ENCODE peak calls at places on chromosome 18, in ten cellular contexts. O is NT2/D1, G is small intestine, Q is uterus, B is tibial nerve, L is adipocyte, U is iPS DF 6.9, S is Karpas-422, Y is mesendoderm, X is endodermal cell. J is an unnamed sample.

GRCh38 chr18:31643003-31643402 is 41.4 kb downstream of the B4GALT6 start:
- DNase-seq in O (no peak), G (no peak), Q (no peak), B (no peak), L (no peak), U (no peak), S (no peak), Y (no peak), X (no peak), J (no peak)

GRCh38 chr18:63962137-63962536 is 7.7 kb upstream of the SERPINB8 start:
- DNase-seq in O (no peak), G (no peak), Q (no peak), B (no peak), L (no peak), U (no peak), S (no peak), Y (no peak), X (no peak), J (no peak)

GRCh38 chr18:62751977-62752376 is 36.6 kb downstream of the PHLPP1 start:
- DNase-seq in O (no peak), G (no peak), Q (no peak), B (no peak), L (no peak), U (no peak), S (no peak), Y (no peak), X (peak; percentile 65), J (no peak)

GRCh38 chr18:77133051-77133919 is 702 bp upstream of the MBP start:
- DNase-seq in O (no peak), G (peak; percentile 36), Q (peak; percentile 56), B (no peak), L (no peak), U (no peak), S (no peak), Y (peak; percentile 62), X (peak; percentile 85), J (no peak)

GRCh38 chr18:48922801-48923730 is 27.7 kb downstream of the SMAD7 start:
- DNase-seq in O (no peak), G (peak; percentile 67), Q (peak; percentile 77), B (peak; percentile 43), L (peak; percentile 87), U (no peak), S (no peak), Y (peak; percentile 13), X (peak; percentile 52), J (no peak)

GRCh38 chr18:61964616-61965015 is 71.8 kb upstream of the RNF152 start:
- DNase-seq in O (no peak), G (no peak), Q (no peak), B (no peak), L (no peak), U (no peak), S (no peak), Y (no peak), X (no peak), J (no peak)

GRCh38 chr18:67590571-67591141 is 74.1 kb upstream of the DSEL start:
- DNase-seq in O (no peak), G (no peak), Q (no peak), B (no peak), L (peak; percentile 51), U (no peak), S (peak; percentile 46), Y (peak; percentile 94), X (no peak), J (no peak)

GRCh38 chr18:9787716-9788115 is 79.6 kb downstream of the RAB31 start:
- DNase-seq in O (no peak), G (no peak), Q (no peak), B (no peak), L (no peak), U (no peak), S (no peak), Y (no peak), X (no peak), J (no peak)

GRCh38 chr18:11034816-11035215 is 114.6 kb downstream of the PIEZO2 start:
- DNase-seq in O (no peak), G (no peak), Q (no peak), B (no peak), L (no peak), U (no peak), S (no peak), Y (no peak), X (no peak), J (no peak)

GRCh38 chr18:48405108-48405507 is 4.1 kb downstream of the ZBTB7C start:
- DNase-seq in O (no peak), G (no peak), Q (no peak), B (no peak), L (peak; percentile 44), U (no peak), S (no peak), Y (peak; percentile 14), X (no peak), J (no peak)

GRCh38 chr18:79208882-79209281 is 139.7 kb downstream of the ATP9B start:
- DNase-seq in O (no peak), G (no peak), Q (no peak), B (no peak), L (no peak), U (no peak), S (no peak), Y (no peak), X (no peak), J (no peak)

GRCh38 chr18:48319796-48320638 is 89.2 kb downstream of the ZBTB7C start:
- DNase-seq in O (no peak), G (no peak), Q (no peak), B (no peak), L (peak; percentile 31), U (no peak), S (no peak), Y (peak; percentile 37), X (peak; percentile 75), J (no peak)

GRCh38 chr18:58887613-58887963 is 22.9 kb downstream of the ZNF532 start:
- DNase-seq in O (no peak), G (no peak), Q (peak; percentile 40), B (peak; percentile 51), L (peak; percentile 71), U (no peak), S (peak; percentile 50), Y (no peak), X (peak; percentile 35), J (no peak)

GRCh38 chr18:9688036-9688741 is 19.9 kb upstream of the RAB31 start:
- DNase-seq in O (no peak), G (no peak), Q (no peak), B (no peak), L (peak; percentile 71), U (no peak), S (no peak), Y (no peak), X (no peak), J (no peak)

DNA sequence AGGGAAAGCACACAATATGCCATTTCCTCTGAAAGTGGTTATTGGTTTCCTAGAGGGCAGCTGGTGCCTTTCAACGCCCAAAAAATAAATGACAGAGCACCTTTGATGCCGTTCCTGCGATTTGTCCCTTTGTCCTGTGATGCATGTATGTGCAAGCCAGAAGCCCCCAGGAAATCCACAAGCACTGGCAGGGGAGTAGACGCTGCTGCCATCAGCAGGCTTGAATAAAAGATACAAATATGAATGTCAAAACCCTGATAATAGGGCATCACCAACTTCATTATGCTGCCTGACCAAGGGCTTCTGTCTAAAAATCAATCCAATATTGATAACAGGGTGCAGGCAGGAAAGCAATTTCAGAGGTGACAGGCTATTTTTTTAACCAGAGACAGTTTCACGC is 246.0 kb downstream of the FBXO15 start:
- DNase-seq in O (no peak), G (no peak), Q (no peak), B (no peak), L (no peak), U (no peak), S (no peak), Y (no peak), X (no peak), J (no peak)
- H3K4me1 ChIP-seq in O (no peaks in the 10 kb centered on the region), G (no peaks in the 10 kb centered on the region), Q (no peaks in the 10 kb centered on the region), B (no peaks in the 10 kb centered on the region), L (no peaks in the 10 kb centered on the region), U (no peaks in the 10 kb centered on the region), S (peaks cover 8% of the 10 kb centered on the region), Y (no peaks in the 10 kb centered on the region), X (no peaks in the 10 kb centered on the region), J (no peaks in the 10 kb centered on the region)

GRCh38 chr18:13221821-13222220 is 3.3 kb downstream of the LDLRAD4 start:
- DNase-seq in O (no peak), G (peak; percentile 26), Q (peak; percentile 62), B (no peak), L (no peak), U (no peak), S (no peak), Y (no peak), X (no peak), J (no peak)
- H3K4me1 ChIP-seq in O (peaks cover 2% of the 10 kb centered on the region), G (peaks cover 9% of the 10 kb centered on the region), Q (peaks cover 18% of the 10 kb centered on the region), B (peaks cover 58% of the 10 kb centered on the region), L (peaks cover 15% of the 10 kb centered on the region), U (peaks cover 5% of the 10 kb centered on the region), S (no peaks in the 10 kb centered on the region), Y (no peaks in the 10 kb centered on the region), X (peaks cover 6% of the 10 kb centered on the region), J (peaks cover 29% of the 10 kb centered on the region)

DNA sequence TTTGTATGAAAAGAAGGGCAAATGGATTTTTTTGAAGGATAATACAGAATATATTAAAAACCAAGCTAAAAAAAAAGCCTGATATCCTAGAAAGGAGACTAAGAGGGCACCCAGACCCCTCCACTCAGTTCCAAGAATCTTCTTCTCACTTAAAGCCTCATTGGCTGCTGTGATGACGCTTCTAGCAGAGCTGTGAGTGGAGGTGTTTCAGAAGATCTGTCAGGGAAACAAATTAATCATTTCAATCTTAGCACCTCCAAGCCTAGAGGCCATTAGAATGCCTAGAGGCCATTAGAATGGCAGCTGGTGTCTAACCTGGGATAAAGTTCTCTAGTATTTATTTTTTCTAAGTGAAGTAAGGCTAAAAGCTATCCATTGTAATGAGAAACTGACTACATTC is 164.2 kb upstream of the TMEM200C start:
- DNase-seq in O (no peak), G (no peak), Q (no peak), B (no peak), L (no peak), U (no peak), S (no peak), Y (peak; percentile 26), X (no peak), J (no peak)
- H3K4me1 ChIP-seq in O (peaks cover 2% of the 10 kb centered on the region), G (no peaks in the 10 kb centered on the region), Q (no peaks in the 10 kb centered on the region), B (no peaks in the 10 kb centered on the region), L (peaks cover 16% of the 10 kb centered on the region), U (no peaks in the 10 kb centered on the region), S (peaks cover 5% of the 10 kb centered on the region), Y (peaks cover 4% of the 10 kb centered on the region), X (peaks cover 2% of the 10 kb centered on the region), J (no peaks in the 10 kb centered on the region)

GRCh38 chr18:80231151-80231550 is 16.2 kb downstream of the PARD6G start:
- DNase-seq in O (no peak), G (no peak), Q (no peak), B (no peak), L (no peak), U (no peak), S (no peak), Y (no peak), X (no peak), J (no peak)

GRCh38 chr18:80229766-80230745 is 17.3 kb downstream of the PARD6G start:
- DNase-seq in O (no peak), G (no peak), Q (no peak), B (no peak), L (no peak), U (no peak), S (no peak), Y (no peak), X (no peak), J (no peak)

GRCh38 chr18:80232030-80232429 is 15.3 kb downstream of the PARD6G start:
- DNase-seq in O (no peak), G (no peak), Q (no peak), B (no peak), L (no peak), U (no peak), S (no peak), Y (no peak), X (no peak), J (no peak)

GRCh38 chr18:80232710-80233109 is 14.6 kb downstream of the PARD6G start:
- DNase-seq in O (no peak), G (no peak), Q (no peak), B (no peak), L (no peak), U (no peak), S (no peak), Y (no peak), X (peak; percentile 26), J (no peak)

GRCh38 chr18:80231616-80232015 is 15.7 kb downstream of the PARD6G start:
- DNase-seq in O (no peak), G (no peak), Q (no peak), B (no peak), L (no peak), U (no peak), S (no peak), Y (no peak), X (no peak), J (no peak)
- H3K4me1 ChIP-seq in O (peaks cover 3% of the 10 kb centered on the region), G (no peaks in the 10 kb centered on the region), Q (no peaks in the 10 kb centered on the region), B (no peaks in the 10 kb centered on the region), L (no peaks in the 10 kb centered on the region), U (no peaks in the 10 kb centered on the region), S (peaks cover 21% of the 10 kb centered on the region), Y (no peaks in the 10 kb centered on the region), X (no peaks in the 10 kb centered on the region), J (no peaks in the 10 kb centered on the region)

J was measured in CD8-positive, alpha-beta T cell.